ENCODE peak calls at places on chromosomes 2 and 18, in eight cellular contexts. A is activated CD8-positive, alpha-beta memory T cell treated with anti-CD3 and anti-CD28 coated beads for 48 hours; T is ACHN; F is cardiac muscle cell; B is retinal pigment epithelial cell; P is left lobe of liver; M is posterior cingulate gyrus; H is kidney epithelial cell. C is an unnamed sample.

GRCh38 chr2:235506997-235507615 is 13.3 kb downstream of the AGAP1 start:
- DNase-seq in H (no peak), P (no peak), T (no peak), M (no peak), A (no peak), F (no peak), B (no peak), C (no peak)

GRCh38 chr18:7945882-7946281 is 378.8 kb downstream of the PTPRM start:
- DNase-seq in H (peak), T (peak), A (no peak), P (no peak), F (no peak), M (no peak), B (peak), C (no peak)

GRCh38 chr2:46481541-46482193 is 2.3 kb downstream of the TMEM247 start:
- DNase-seq in B (no peak), P (no peak), H (no peak), T (no peak), M (no peak), F (no peak), A (no peak), C (no peak)

GRCh38 chr2:26516781-26517180 is 38.9 kb upstream of the OTOF start:
- DNase-seq in M (no peak), A (no peak), F (no peak), H (no peak), P (no peak), T (no peak), B (no peak), C (no peak)

GRCh38 chr2:214215107-214215506 is 195.7 kb upstream of the VWC2L start:
- DNase-seq in F (no peak), M (no peak), B (no peak), H (no peak), A (no peak), T (no peak), P (no peak), C (no peak)

GRCh38 chr18:54742654-54743053 is 85.6 kb upstream of the RAB27B start:
- DNase-seq in H (peak), F (no peak), M (peak), T (no peak), A (no peak), B (peak), P (peak), C (no peak)

GRCh38 chr18:36448384-36449290 is 151.1 kb downstream of the FHOD3 start:
- DNase-seq in A (no peak), T (no peak), P (no peak), H (no peak), F (no peak), B (no peak), M (no peak), C (no peak)

GRCh38 chr2:104033399-104033798 is 820.5 kb upstream of the POU3F3 start:
- DNase-seq in H (no peak), T (peak), P (no peak), F (peak), A (no peak), B (no peak), M (no peak), C (no peak)

GRCh38 chr2:58313926-58314325 is 72.8 kb upstream of the FANCL start:
- DNase-seq in P (no peak), T (no peak), M (no peak), F (no peak), A (no peak), B (no peak), H (no peak), C (no peak)

GRCh38 chr2:164112105-164112504 is 376.3 kb upstream of the FIGN start:
- DNase-seq in T (no peak), A (no peak), M (no peak), P (no peak), F (no peak), H (no peak), B (no peak), C (no peak)

GRCh38 chr2:173961346-173961705 is 3.8 kb downstream of the SP3 start:
- DNase-seq in A (no peak), P (no peak), M (no peak), F (no peak), B (no peak), H (no peak), T (no peak), C (no peak)

GRCh38 chr2:49296107-49296506 is 141.8 kb upstream of the FSHR start:
- DNase-seq in P (no peak), F (no peak), A (no peak), H (no peak), M (no peak), B (no peak), T (no peak), C (no peak)

GRCh38 chr18:9428862-9429661 is 46.3 kb upstream of the RALBP1 start:
- DNase-seq in F (no peak), M (no peak), H (no peak), B (no peak), T (no peak), P (no peak), A (no peak), C (no peak)

GRCh38 chr2:67526283-67526682 is 129.2 kb downstream of the ETAA1 start:
- DNase-seq in M (no peak), A (no peak), B (no peak), F (no peak), T (no peak), P (no peak), H (no peak), C (no peak)

GRCh38 chr18:61333746-61334490 is 688 bp downstream of the CDH20 start:
- DNase-seq in H (no peak), F (peak), T (no peak), B (no peak), P (no peak), M (peak), A (no peak), C (no peak)

GRCh38 chr18:78589916-78590437 is 389.6 kb upstream of the SALL3 start:
- DNase-seq in H (no peak), T (no peak), M (no peak), F (no peak), A (no peak), B (no peak), P (no peak), C (no peak)

GRCh38 chr2:235612551-235612950 is 118.7 kb downstream of the AGAP1 start:
- DNase-seq in A (no peak), T (no peak), P (no peak), M (no peak), F (no peak), B (no peak), H (no peak), C (no peak)

GRCh38 chr18:55688066-55688465 is 100.1 kb upstream of the TCF4 start:
- DNase-seq in P (no peak), H (no peak), T (no peak), A (no peak), M (no peak), F (no peak), B (no peak), C (no peak)

GRCh38 chr2:132438650-132439030 is 22.0 kb downstream of the GPR39 start:
- DNase-seq in P (no peak), B (peak), H (peak), M (no peak), A (no peak), F (no peak), T (peak), C (no peak)

GRCh38 chr2:191611614-191612013 is 66.3 kb upstream of the NABP1 start:
- DNase-seq in P (no peak), H (no peak), T (no peak), F (no peak), B (no peak), A (no peak), M (no peak), C (no peak)

GRCh38 chr2:39325966-39326365 is 82.2 kb upstream of the CDKL4 start:
- DNase-seq in P (no peak), T (no peak), H (no peak), F (no peak), M (no peak), B (no peak), A (no peak), C (no peak)

GRCh38 chr2:198476007-198476406 is 671.6 kb downstream of the PLCL1 start:
- DNase-seq in T (no peak), M (no peak), H (no peak), P (no peak), A (no peak), B (no peak), F (no peak), C (no peak)

GRCh38 chr2:9703085-9703641 is 72.4 kb upstream of the YWHAQ start:
- DNase-seq in F (no peak), M (peak), A (peak), P (no peak), B (peak), T (peak), H (peak), C (peak)

GRCh38 chr2:66840321-66841014 is 405.5 kb downstream of the MEIS1 start:
- DNase-seq in M (no peak), B (no peak), F (no peak), P (no peak), H (no peak), T (no peak), A (no peak), C (no peak)

GRCh38 chr2:240928476-240929363 is 22.6 kb downstream of the CROCC2 start:
- DNase-seq in A (no peak), M (peak), H (no peak), F (no peak), P (no peak), B (no peak), T (no peak), C (no peak)

GRCh38 chr2:136327162-136327852 is 209.4 kb upstream of the CXCR4 start:
- DNase-seq in F (no peak), M (no peak), P (no peak), T (no peak), H (peak), A (peak), B (no peak), C (peak)

GRCh38 chr2:238970553-238971081 is 122.7 kb downstream of the TWIST2 start:
- DNase-seq in M (peak), F (no peak), A (no peak), H (peak), T (peak), P (peak), B (no peak), C (peak)

GRCh38 chr18:24544141-24544498 is 83.7 kb downstream of the HRH4 start:
- DNase-seq in B (no peak), M (no peak), T (peak), H (no peak), F (peak), P (no peak), A (no peak), C (no peak)

GRCh38 chr18:8978394-8978793 is 124.1 kb upstream of the NDUFV2 start:
- DNase-seq in A (no peak), F (no peak), M (no peak), T (no peak), P (no peak), H (no peak), B (peak), C (no peak)

GRCh38 chr2:46811379-46812310 is 104.0 kb downstream of the MCFD2 start:
- DNase-seq in F (no peak), M (no peak), T (no peak), P (no peak), B (no peak), H (no peak), A (no peak), C (no peak)

GRCh38 chr2:102143450-102143985 is 972 bp downstream of the IL1R1 start:
- DNase-seq in T (no peak), H (no peak), A (no peak), P (no peak), B (no peak), M (no peak), F (no peak), C (no peak)

GRCh38 chr2:153477096-153477555 is 1.4 kb downstream of the RPRM start:
- DNase-seq in P (no peak), T (no peak), H (no peak), M (no peak), A (no peak), F (peak), B (no peak), C (no peak)

GRCh38 chr18:58496937-58497336 is 132.0 kb downstream of the ALPK2 start:
- DNase-seq in P (no peak), M (no peak), H (no peak), B (no peak), T (peak), A (no peak), F (no peak), C (no peak)

GRCh38 chr2:239054921-239055320 is 207.0 kb downstream of the TWIST2 start:
- DNase-seq in A (no peak), B (no peak), H (no peak), P (no peak), F (no peak), T (no peak), M (no peak), C (no peak)